ENCODE peak calls at places on chromosomes 7 and 10, in seven cellular contexts. W, O, X, P, D, U and F are unnamed samples.

GRCh38 chr7:127654404-127655392 is 2.7 kb downstream of the SND1 start:
- DNase-seq in W (no peak), O (no peak), X (no peak), P (no peak), D (no peak), U (no peak), F (no peak)

GRCh38 chr7:120733143-120733542 is 124.8 kb downstream of the TSPAN12 start:
- DNase-seq in W (no peak), O (no peak), X (no peak), P (no peak), D (peak; percentile 5), U (no peak), F (no peak)

GRCh38 chr7:12930534-12930933 is 243.1 kb downstream of the ARL4A start:
- DNase-seq in W (no peak), O (no peak), X (no peak), P (no peak), D (no peak), U (no peak), F (no peak)

GRCh38 chr10:42916974-42917373 is 134.4 kb downstream of the BMS1 start:
- DNase-seq in W (no peak), O (no peak), X (no peak), P (no peak), D (no peak), U (no peak), F (no peak)

GRCh38 chr10:11330383-11331020 is 280.9 kb downstream of the USP6NL start:
- DNase-seq in W (no peak), O (no peak), X (no peak), P (no peak), D (no peak), U (no peak), F (no peak)

GRCh38 chr7:18843979-18844378 is 273.5 kb downstream of the TWIST1 start:
- DNase-seq in W (no peak), O (no peak), X (no peak), P (no peak), D (no peak), U (no peak), F (no peak)

GRCh38 chr7:30238721-30239441 is 45.5 kb upstream of the ZNRF2 start:
- DNase-seq in W (no peak), O (no peak), X (no peak), P (no peak), D (no peak), U (peak; percentile 75), F (peak; percentile 48)

GRCh38 chr7:774161-775109 is 47.4 kb upstream of the PRKAR1B start:
- DNase-seq in W (peak; percentile 93), O (no peak), X (peak; percentile 96), P (peak; percentile 65), D (peak; percentile 52), U (no peak), F (peak; percentile 41)

GRCh38 chr7:134886353-134887057 is 99.8 kb upstream of the AGBL3 start:
- DNase-seq in W (no peak), O (no peak), X (no peak), P (no peak), D (peak; percentile 14), U (no peak), F (peak; percentile 58)

GRCh38 chr7:127666602-127667001 is 14.6 kb downstream of the SND1 start:
- DNase-seq in W (no peak), O (no peak), X (no peak), P (no peak), D (no peak), U (no peak), F (no peak)

GRCh38 chr7:128931965-128932861 is 5.5 kb upstream of the IRF5 start:
- DNase-seq in W (no peak), O (no peak), X (no peak), P (no peak), D (no peak), U (no peak), F (no peak)

GRCh38 chr10:35606423-35606822 is 1.3 kb downstream of the GJD4 start:
- DNase-seq in W (no peak), O (no peak), X (no peak), P (no peak), D (no peak), U (no peak), F (peak; percentile 26)

GRCh38 chr10:61547297-61547696 is 94.1 kb upstream of the TMEM26 start:
- DNase-seq in W (no peak), O (no peak), X (no peak), P (no peak), D (no peak), U (no peak), F (no peak)

GRCh38 chr7:48246073-48246472 is 74.8 kb downstream of the ABCA13 start:
- DNase-seq in W (no peak), O (no peak), X (no peak), P (no peak), D (no peak), U (peak; percentile 8), F (peak; percentile 5)

GRCh38 chr10:102540023-102540422 is 36.3 kb downstream of the SUFU start:
- DNase-seq in W (no peak), O (no peak), X (no peak), P (peak; percentile 28), D (peak; percentile 32), U (no peak), F (no peak)

GRCh38 chr7:64651203-64651602 is 14.7 kb upstream of the ZNF107 start:
- DNase-seq in W (no peak), O (no peak), X (no peak), P (no peak), D (no peak), U (no peak), F (no peak)

GRCh38 chr7:1050254-1050906 is 6.0 kb downstream of the GPR146 start:
- DNase-seq in W (peak; percentile 55), O (no peak), X (no peak), P (no peak), D (no peak), U (no peak), F (no peak)

GRCh38 chr7:1713502-1714484 is 43.7 kb downstream of the ELFN1 start:
- DNase-seq in W (peak; percentile 71), O (no peak), X (no peak), P (no peak), D (no peak), U (no peak), F (no peak)

GRCh38 chr10:132536964-132537712 is 449 bp upstream of the INPP5A start:
- DNase-seq in W (peak; percentile 100), O (peak; percentile 100), X (peak; percentile 100), P (peak; percentile 96), D (peak; percentile 85), U (peak; percentile 84), F (peak; percentile 100)
- TF ChIP-seq EP300 in W (no peak), O (no peak), X (no peak), P (no peak), D (no peak), U (no peak), F (peak; percentile 92)

GRCh38 chr10:78696791-78697420 is 371.9 kb upstream of the ZMIZ1 start:
- DNase-seq in W (no peak), O (no peak), X (no peak), P (no peak), D (no peak), U (no peak), F (no peak)
- TF ChIP-seq EP300 in W (no peak), O (peak; percentile 60), X (no peak), P (no peak), D (no peak), U (no peak), F (peak; percentile 91)

DNA sequence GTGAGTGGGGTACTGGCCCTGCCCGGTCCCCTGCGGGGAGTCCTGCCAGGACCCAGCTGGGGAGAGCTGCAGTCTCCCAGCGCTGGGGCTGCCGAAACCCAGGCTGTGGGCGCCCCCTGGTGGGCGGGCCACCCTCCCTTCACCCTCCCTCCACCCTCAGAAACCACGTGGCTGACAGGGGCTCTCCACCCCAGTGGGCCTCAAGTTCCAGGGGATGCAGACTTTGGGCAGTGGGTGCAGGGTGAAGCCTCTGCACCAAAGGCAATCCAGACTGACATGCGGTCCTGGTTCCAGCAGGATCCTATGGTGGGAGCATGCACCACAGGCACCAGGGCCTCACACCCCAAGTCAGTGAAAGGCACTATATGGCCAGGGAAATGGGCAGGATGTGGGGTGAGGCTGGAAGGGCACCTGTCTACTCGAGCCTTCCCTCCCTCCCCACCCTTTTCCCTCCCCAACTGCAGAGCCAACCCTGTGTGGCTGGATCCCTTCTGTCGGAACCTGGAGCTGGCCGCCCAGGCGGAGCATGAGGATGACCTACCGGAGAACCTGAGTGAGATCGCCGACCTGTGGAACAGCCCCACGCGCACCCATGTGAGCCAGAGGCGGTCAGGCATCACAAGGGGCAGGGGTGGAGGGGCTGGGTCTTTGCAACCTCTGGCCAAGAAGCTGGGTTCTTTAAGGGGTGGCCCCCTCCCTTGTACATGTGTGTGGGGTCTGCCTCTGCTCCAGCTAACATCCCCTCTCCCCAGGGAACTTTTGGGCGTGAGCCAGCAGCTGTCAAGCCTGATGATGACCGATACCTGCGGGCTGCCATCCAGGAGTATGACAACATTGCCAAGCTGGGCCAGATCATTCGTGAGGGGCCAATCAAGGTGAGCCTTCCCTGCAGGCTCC is 38.8 kb downstream of the PSAP start:
- DNase-seq in W (peak; percentile 96), O (no peak), X (peak; percentile 87), P (peak; percentile 92), D (peak; percentile 82), U (no peak), F (peak; percentile 39)
- TF ChIP-seq EP300 in W (no peak), O (no peak), X (no peak), P (no peak), D (no peak), U (no peak), F (no peak)

GRCh38 chr10:3760083-3760482 is 24.9 kb downstream of the KLF6 start:
- DNase-seq in W (peak; percentile 60), O (no peak), X (no peak), P (no peak), D (no peak), U (no peak), F (no peak)

GRCh38 chr10:3763035-3763456 is 22.0 kb downstream of the KLF6 start:
- DNase-seq in W (no peak), O (no peak), X (no peak), P (peak; percentile 56), D (no peak), U (no peak), F (no peak)

GRCh38 chr10:3761111-3761686 is 23.8 kb downstream of the KLF6 start:
- DNase-seq in W (no peak), O (no peak), X (no peak), P (no peak), D (no peak), U (peak; percentile 76), F (no peak)

GRCh38 chr10:3763852-3764625 is 21.0 kb downstream of the KLF6 start:
- DNase-seq in W (no peak), O (no peak), X (no peak), P (no peak), D (no peak), U (no peak), F (no peak)

DNA sequence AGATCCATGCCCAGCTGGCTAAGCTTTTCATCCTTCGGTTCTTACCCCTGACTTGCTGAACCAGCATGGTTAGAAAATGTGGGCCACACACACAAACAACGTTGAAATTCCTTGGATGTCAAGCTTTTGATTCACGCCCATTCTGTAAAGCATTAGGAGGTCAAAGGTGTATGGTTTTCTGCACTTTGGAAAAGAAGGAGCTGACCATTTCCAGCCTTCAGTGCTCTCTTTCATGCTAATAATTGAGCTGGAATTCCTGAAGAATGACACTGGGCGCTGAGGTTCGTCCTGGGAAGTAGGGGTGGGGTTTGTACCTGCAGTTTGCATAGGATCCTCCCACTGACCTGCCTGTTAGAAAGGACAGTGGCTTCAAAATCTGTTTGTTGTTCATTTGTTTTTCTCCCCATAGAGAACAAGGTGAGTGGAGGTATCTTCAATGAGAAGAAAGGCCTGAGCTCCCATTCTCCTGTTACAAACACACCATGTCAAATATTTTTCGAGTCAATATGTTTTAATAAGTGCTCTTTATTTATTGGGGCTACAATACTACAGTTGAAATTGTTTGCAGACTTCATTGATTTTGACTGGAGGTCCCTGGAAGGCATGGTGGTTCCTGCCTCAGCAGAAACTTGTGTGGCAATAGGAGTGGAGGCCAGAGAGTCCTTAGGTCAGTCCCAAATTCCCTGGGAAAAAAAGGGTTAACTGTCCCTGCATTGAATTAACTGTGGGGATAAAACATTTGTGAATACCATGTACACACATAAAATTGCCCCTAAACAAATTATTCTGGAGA is 22.9 kb downstream of the KLF6 start:
- DNase-seq in W (no peak), O (no peak), X (no peak), P (no peak), D (no peak), U (no peak), F (no peak)
- TF ChIP-seq EP300 in W (no peak), O (no peak), X (no peak), P (no peak), D (no peak), U (no peak), F (no peak)